ENCODE peak calls at places on chromosomes 12 and 14, in ten cellular contexts. B, N, E, K, D, O, P, Y, W and U are unnamed samples.
A peak's percentile ranks its signal among the peaks of the same experiment; 100 is the strongest.

GRCh38 chr12:83404521-83404920 is 717.8 kb downstream of the TMTC2 start:
- DNase-seq in D (no peak), W (peak; percentile 54), K (no peak), O (no peak), Y (no peak), B (no peak), P (no peak), E (no peak), N (no peak), U (no peak)

GRCh38 chr14:71890541-71890940 is 41.7 kb upstream of the RGS6 start:
- DNase-seq in B (no peak), K (no peak), D (no peak), P (no peak), O (no peak), N (no peak), Y (no peak), W (no peak), E (no peak), U (no peak)

GRCh38 chr12:40138526-40138925 is 32.6 kb upstream of the SLC2A13 start:
- DNase-seq in D (no peak), W (no peak), N (no peak), E (no peak), K (no peak), Y (no peak), P (no peak), B (no peak), O (no peak), U (no peak)

GRCh38 chr14:69152181-69152943 is 557 bp downstream of the DCAF5 start:
- DNase-seq in N (no peak), E (peak; percentile 62), P (peak; percentile 37), B (peak; percentile 46), O (no peak), K (peak; percentile 77), D (peak; percentile 46), Y (peak; percentile 80), W (no peak), U (no peak)

GRCh38 chr14:96904201-96904600 is 107.0 kb downstream of the VRK1 start:
- DNase-seq in D (no peak), W (no peak), P (no peak), O (no peak), E (no peak), Y (no peak), B (no peak), K (no peak), N (peak; percentile 41), U (no peak)

GRCh38 chr12:50551866-50552265 is 47.1 kb downstream of the DIP2B start:
- DNase-seq in K (no peak), E (no peak), O (no peak), Y (no peak), D (no peak), N (no peak), P (no peak), W (no peak), B (no peak), U (no peak)

GRCh38 chr14:54652188-54652889 is 85.4 kb downstream of the SAMD4A start:
- DNase-seq in W (peak; percentile 98), B (peak; percentile 51), K (peak; percentile 68), Y (peak; percentile 91), D (peak; percentile 72), P (peak; percentile 99), E (peak; percentile 99), N (peak; percentile 100), O (peak; percentile 91), U (peak; percentile 99)

GRCh38 chr12:28088566-28089277 is 101.5 kb upstream of the CCDC91 start:
- DNase-seq in E (peak; percentile 46), K (no peak), O (no peak), P (peak; percentile 21), W (no peak), B (no peak), N (no peak), Y (no peak), D (no peak), U (no peak)

GRCh38 chr14:55152052-55152753 is 23.2 kb downstream of the LGALS3 start:
- DNase-seq in D (no peak), B (no peak), W (no peak), E (peak; percentile 33), O (no peak), N (peak; percentile 81), P (peak; percentile 50), Y (no peak), K (no peak), U (no peak)

GRCh38 chr14:80212025-80212402 is 710 bp upstream of the DIO2 start:
- DNase-seq in W (peak; percentile 48), K (no peak), D (no peak), B (no peak), N (peak; percentile 67), O (peak; percentile 54), P (peak; percentile 54), Y (no peak), E (peak; percentile 69), U (no peak)

GRCh38 chr12:19710811-19711793 is 271.8 kb downstream of the AEBP2 start:
- DNase-seq in D (peak; percentile 48), P (peak; percentile 39), O (peak; percentile 13), B (no peak), Y (no peak), K (no peak), N (no peak), W (peak; percentile 5), E (no peak), U (no peak)

GRCh38 chr12:20629414-20630156 is 65.5 kb upstream of the SLCO1C1 start:
- DNase-seq in D (peak; percentile 44), N (peak; percentile 21), E (peak; percentile 73), K (no peak), P (peak; percentile 71), B (peak; percentile 90), W (peak; percentile 53), Y (peak; percentile 69), O (peak; percentile 61), U (no peak)

GRCh38 chr12:107990325-107990724 is 138.8 kb upstream of the WSCD2 start:
- DNase-seq in P (peak; percentile 16), W (peak; percentile 1), Y (no peak), K (peak; percentile 18), N (no peak), O (peak; percentile 4), D (peak; percentile 55), B (peak; percentile 48), E (peak; percentile 17), U (no peak)

GRCh38 chr14:20970983-20971704 is 15.9 kb downstream of the RNASE2 start:
- DNase-seq in B (peak; percentile 85), O (peak; percentile 76), Y (peak; percentile 94), N (peak; percentile 78), K (peak; percentile 93), D (peak; percentile 87), E (peak; percentile 93), P (peak; percentile 90), W (peak; percentile 70), U (no peak)

GRCh38 chr14:20970647-20970982 is 15.3 kb downstream of the RNASE2 start:
- DNase-seq in N (no peak), K (no peak), B (no peak), E (no peak), Y (no peak), W (no peak), D (no peak), P (no peak), O (no peak), U (no peak)

GRCh38 chr14:20969336-20969735 is 14.0 kb downstream of the RNASE2 start:
- DNase-seq in P (no peak), E (no peak), N (no peak), D (no peak), O (no peak), W (no peak), B (no peak), K (no peak), Y (no peak), U (no peak)

GRCh38 chr14:20973501-20973900 is 16.3 kb upstream of the METTL17 start:
- DNase-seq in P (no peak), N (no peak), Y (no peak), E (no peak), O (no peak), K (no peak), D (no peak), W (no peak), B (no peak), U (no peak)

GRCh38 chr14:20971705-20972021 is 16.4 kb downstream of the RNASE2 start:
- DNase-seq in Y (no peak), W (no peak), E (no peak), D (no peak), N (no peak), K (no peak), P (no peak), B (no peak), O (no peak), U (no peak)
- H3K4me3 ChIP-seq in Y (peak overlapping the region; percentile 86), W (peak overlapping the region; percentile 68), E (no peak overlapping the region), D (peak overlapping the region; percentile 45), N (no peak overlapping the region), K (peak overlapping the region; percentile 81), P (no peak overlapping the region), B (peak overlapping the region; percentile 55), O (peak overlapping the region; percentile 67), U (no peak overlapping the region)

GRCh38 chr14:51145246-51145645 is 50.3 kb upstream of the TRIM9 start:
- DNase-seq in K (no peak), P (no peak), B (no peak), W (no peak), Y (no peak), E (peak; percentile 30), D (no peak), N (no peak), O (no peak), U (no peak)
- H3K4me3 ChIP-seq in K (no peak overlapping the region), P (no peak overlapping the region), B (no peak overlapping the region), W (no peak overlapping the region), Y (no peak overlapping the region), E (no peak overlapping the region), D (no peak overlapping the region), N (no peak overlapping the region), O (no peak overlapping the region), U (no peak overlapping the region)

DNA sequence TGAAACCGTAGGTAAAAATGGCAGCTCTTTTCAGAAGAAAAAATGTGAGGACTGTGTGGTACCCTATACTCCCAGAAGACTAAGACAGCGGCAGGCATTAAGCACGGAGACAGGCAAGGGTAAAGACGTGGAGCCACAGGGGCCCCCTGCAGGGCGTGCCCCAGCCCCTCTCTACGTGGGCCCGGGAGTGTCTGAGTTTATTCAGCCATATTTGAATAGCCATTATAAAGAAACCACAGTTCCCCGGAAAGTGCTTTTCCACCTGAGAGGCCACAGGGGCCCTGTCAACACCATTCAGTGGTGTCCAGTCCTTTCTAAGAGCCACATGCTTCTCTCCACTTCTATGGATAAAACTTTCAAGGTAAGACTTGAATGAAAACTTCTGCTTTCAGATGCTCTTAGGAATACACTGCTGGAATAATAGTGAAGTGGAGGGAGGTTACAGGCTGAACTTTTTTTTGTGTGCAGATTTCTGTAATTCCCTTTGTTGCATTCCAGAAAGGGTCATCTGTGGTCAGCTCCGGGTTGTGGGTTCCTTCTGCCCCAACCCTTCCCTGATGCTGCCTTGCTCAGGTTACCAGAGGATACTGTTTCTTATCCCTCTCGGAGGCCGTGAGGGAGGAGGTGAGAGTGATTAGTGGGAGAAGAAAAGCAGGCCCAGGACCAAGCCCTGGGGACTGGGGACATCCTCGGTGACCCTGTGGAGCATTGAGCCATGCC is 58.4 kb downstream of the SLC25A47 start:
- DNase-seq in N (peak; percentile 43), Y (no peak), P (no peak), B (no peak), W (no peak), O (no peak), D (no peak), K (peak; percentile 41), E (no peak), U (no peak)
- H3K4me3 ChIP-seq in N (no peak overlapping the region), Y (no peak overlapping the region), P (no peak overlapping the region), B (no peak overlapping the region), W (no peak overlapping the region), O (no peak overlapping the region), D (no peak overlapping the region), K (no peak overlapping the region), E (no peak overlapping the region), U (no peak overlapping the region)

GRCh38 chr12:114676142-114676741 is 7.7 kb downstream of the TBX3 start:
- DNase-seq in Y (no peak), N (no peak), O (no peak), W (no peak), K (no peak), D (no peak), E (no peak), P (no peak), B (no peak), U (no peak)
- H3K4me3 ChIP-seq in Y (no peak overlapping the region), N (peak overlapping the region; percentile 15), O (no peak overlapping the region), W (no peak overlapping the region), K (no peak overlapping the region), D (no peak overlapping the region), E (no peak overlapping the region), P (no peak overlapping the region), B (no peak overlapping the region), U (peak overlapping the region; percentile 93)